ENCODE peak calls at places on chromosomes 7 and 10, in four cellular contexts. E is stimulated activated CD4-positive, alpha-beta T cell treated with anti-CD3 and anti-CD28 coated beads, Interleukin-2, amount 100 ng/mL, for 24 hours; D is T follicular helper cell; A is suprapubic skin. M is an unnamed sample.

GRCh38 chr7:139635521-139636240 is 112.2 kb downstream of the CLEC2L start:
- DNase-seq in E (peak), D (peak), A (no peak), M (no peak)

GRCh38 chr10:31707578-31708411 is 220.8 kb downstream of the ARHGAP12 start:
- DNase-seq in E (peak), D (no peak), A (no peak), M (no peak)

GRCh38 chr7:49001610-49002033 is 77.3 kb downstream of the CDC14C start:
- DNase-seq in E (peak), D (no peak), A (no peak), M (no peak)

GRCh38 chr7:23454880-23455526 is 15.3 kb downstream of the IGF2BP3 start:
- DNase-seq in E (no peak), D (no peak), A (no peak), M (no peak)

GRCh38 chr7:92053312-92053711 is 81.0 kb downstream of the CYP51A1 start:
- DNase-seq in E (no peak), D (no peak), A (no peak), M (no peak)

GRCh38 chr10:77698267-77698932 is 60.8 kb upstream of the KCNMA1 start:
- DNase-seq in E (no peak), D (no peak), A (no peak), M (no peak)

GRCh38 chr10:5563991-5564536 is 39.3 kb downstream of the CALML3 start:
- DNase-seq in E (peak), D (peak), A (peak), M (peak)

GRCh38 chr7:130732980-130733865 is 784 bp downstream of the KLF14 start:
- DNase-seq in E (peak), D (no peak), A (peak), M (peak)

GRCh38 chr10:81065474-81065873 is 527.8 kb downstream of the SH2D4B start:
- DNase-seq in E (no peak), D (no peak), A (no peak), M (no peak)

GRCh38 chr10:43696909-43697499 is 48.3 kb upstream of the ZNF32 start:
- DNase-seq in E (no peak), D (no peak), A (no peak), M (no peak)

GRCh38 chr7:127751723-127752448 is 99.9 kb downstream of the SND1 start:
- DNase-seq in E (no peak), D (no peak), A (no peak), M (no peak)

GRCh38 chr10:131141207-131141606 is 170.3 kb downstream of the TCERG1L start:
- DNase-seq in E (no peak), D (no peak), A (no peak), M (no peak)

GRCh38 chr7:85070967-85071628 is 115.8 kb downstream of the SEMA3D start:
- DNase-seq in E (no peak), D (no peak), A (no peak), M (no peak)

GRCh38 chr10:31596765-31597164 is 277.7 kb downstream of the ZEB1 start:
- DNase-seq in E (no peak), D (no peak), A (no peak), M (no peak)

GRCh38 chr10:102773320-102773719 is 29.6 kb downstream of the WBP1L start:
- DNase-seq in E (no peak), D (no peak), A (no peak), M (no peak)

GRCh38 chr7:108001759-108002725 is 919 bp downstream of the LAMB1 start:
- DNase-seq in E (no peak), D (no peak), A (no peak), M (no peak)

GRCh38 chr10:31186225-31187010 is 132.6 kb upstream of the ZEB1 start:
- DNase-seq in E (no peak), D (no peak), A (no peak), M (no peak)

GRCh38 chr7:35248576-35249536 is 5.0 kb downstream of the TBX20 start:
- DNase-seq in E (no peak), D (no peak), A (no peak), M (no peak)

GRCh38 chr7:29410981-29411380 is 152.7 kb upstream of the PRR15 start:
- DNase-seq in E (no peak), D (no peak), A (no peak), M (no peak)

GRCh38 chr7:105662998-105663397 is 81.7 kb upstream of the EFCAB10 start:
- DNase-seq in E (no peak), D (no peak), A (no peak), M (no peak)

GRCh38 chr7:36190447-36191291 is 37.6 kb downstream of the EEPD1 start:
- DNase-seq in E (no peak), D (no peak), A (no peak), M (no peak)

GRCh38 chr10:794382-794956 is 105.0 kb upstream of the DIP2C start:
- DNase-seq in E (no peak), D (no peak), A (peak), M (no peak)

GRCh38 chr7:32058017-32058416 is 12.2 kb downstream of the PDE1C start:
- DNase-seq in E (no peak), D (no peak), A (no peak), M (no peak)

GRCh38 chr7:9307131-9307530 is 873.7 kb downstream of the NXPH1 start:
- DNase-seq in E (no peak), D (no peak), A (no peak), M (no peak)

GRCh38 chr10:22658745-22659410 is 55.5 kb downstream of the PIP4K2A start:
- DNase-seq in E (no peak), D (no peak), A (no peak), M (no peak)

GRCh38 chr7:112646787-112647186 is 143.4 kb downstream of the TMEM168 start:
- DNase-seq in E (no peak), D (no peak), A (no peak), M (no peak)

GRCh38 chr7:92614586-92615237 is 24.5 kb upstream of the FAM133B start:
- DNase-seq in E (no peak), D (no peak), A (no peak), M (no peak)

GRCh38 chr7:157339777-157340677 is 3.2 kb downstream of the DNAJB6 start:
- DNase-seq in E (peak), D (peak), A (no peak), M (peak)

GRCh38 chr10:6847561-6847960 is 267.5 kb upstream of the PRKCQ start:
- DNase-seq in E (no peak), D (no peak), A (no peak), M (no peak)

GRCh38 chr7:16915405-16915804 is 33.6 kb upstream of the AGR3 start:
- DNase-seq in E (no peak), D (no peak), A (no peak), M (no peak)

GRCh38 chr7:106915407-106915806 is 50.3 kb downstream of the PIK3CG start:
- DNase-seq in E (no peak), D (no peak), A (no peak), M (no peak)

GRCh38 chr7:50739744-50740455 is 42.8 kb downstream of the GRB10 start:
- DNase-seq in E (peak), D (peak), A (no peak), M (peak)

GRCh38 chr7:48537561-48537960 is 366.3 kb downstream of the ABCA13 start:
- DNase-seq in E (no peak), D (no peak), A (no peak), M (no peak)

GRCh38 chr10:126646101-126646500 is 24.4 kb downstream of the C10orf90 start:
- DNase-seq in E (no peak), D (no peak), A (no peak), M (no peak)

GRCh38 chr10:103966671-103967432 is at the start of gene SLK:
- DNase-seq in E (peak), D (peak), A (peak), M (peak)

GRCh38 chr7:5478568-5479045 is 55.0 kb upstream of the TNRC18 start:
- DNase-seq in E (no peak), D (no peak), A (no peak), M (no peak)

M was measured in T-helper 22 cell.